ENCODE peak calls at places on chromosomes 16 and 17, in four cellular contexts. K, I, M and C are unnamed samples.

GRCh38 chr17:80279895-80280294 is 19.2 kb downstream of the RNF213 start:
- DNase-seq in K (no peak), I (no peak), M (no peak), C (no peak)

GRCh38 chr17:15157051-15157450 is 108.1 kb downstream of the PMP22 start:
- DNase-seq in K (no peak), I (no peak), M (no peak), C (no peak)

GRCh38 chr16:68528686-68529379 is 10.3 kb upstream of the ZFP90 start:
- DNase-seq in K (peak; percentile 81), I (peak; percentile 90), M (peak; percentile 95), C (peak; percentile 93)

GRCh38 chr16:72612271-72612670 is 435.7 kb downstream of the ZFHX3 start:
- DNase-seq in K (no peak), I (no peak), M (peak; percentile 20), C (no peak)

GRCh38 chr17:296906-297690 is 55.5 kb downstream of the RPH3AL start:
- DNase-seq in K (no peak), I (no peak), M (no peak), C (peak; percentile 7)

GRCh38 chr16:48687421-48688038 is 77.5 kb upstream of the N4BP1 start:
- DNase-seq in K (no peak), I (no peak), M (peak; percentile 88), C (peak; percentile 86)

GRCh38 chr16:49055824-49056545 is 225.7 kb downstream of the CBLN1 start:
- DNase-seq in K (no peak), I (no peak), M (no peak), C (no peak)

GRCh38 chr17:21291862-21292261 is 7.4 kb downstream of the MAP2K3 start:
- DNase-seq in K (no peak), I (no peak), M (no peak), C (no peak)

GRCh38 chr17:50056217-50056960 is 479 bp downstream of the ITGA3 start:
- DNase-seq in K (peak; percentile 46), I (peak; percentile 62), M (peak; percentile 95), C (peak; percentile 85)

GRCh38 chr17:65813306-65813705 is 251.9 kb upstream of the AXIN2 start:
- DNase-seq in K (no peak), I (no peak), M (no peak), C (no peak)

GRCh38 chr17:50684612-50685333 is 22.9 kb downstream of the ANKRD40 start:
- DNase-seq in K (no peak), I (no peak), M (peak; percentile 85), C (no peak)